ENCODE peak calls at places on chromosomes 5 and 9, in seven cellular contexts. B, J, H, W, L, P and T are unnamed samples.

GRCh38 chr5:36629729-36630128 is 23.3 kb downstream of the SLC1A3 start:
- DNase-seq in B (no peak), J (no peak), H (no peak), W (no peak), L (no peak), P (no peak), T (no peak)

GRCh38 chr9:109331353-109331752 is 10.5 kb upstream of the EPB41L4B start:
- DNase-seq in B (peak; percentile 96), J (peak; percentile 99), H (no peak), W (no peak), L (no peak), P (no peak), T (no peak)

GRCh38 chr5:96597441-96598020 is 64.6 kb upstream of the CAST start:
- DNase-seq in B (no peak), J (no peak), H (no peak), W (no peak), L (no peak), P (no peak), T (no peak)

GRCh38 chr5:6819521-6819920 is 106.3 kb downstream of the TENT4A start:
- DNase-seq in B (no peak), J (no peak), H (no peak), W (no peak), L (no peak), P (no peak), T (no peak)

GRCh38 chr5:56910123-56910951 is 941 bp downstream of the SETD9 start:
- DNase-seq in B (peak; percentile 57), J (peak; percentile 49), H (peak; percentile 34), W (no peak), L (no peak), P (peak; percentile 77), T (no peak)

GRCh38 chr9:128503870-128504269 is 649 bp upstream of the GLE1 start:
- DNase-seq in B (peak; percentile 35), J (peak; percentile 27), H (no peak), W (no peak), L (no peak), P (no peak), T (no peak)

GRCh38 chr5:159553792-159554191 is 223.5 kb upstream of the IL12B start:
- DNase-seq in B (no peak), J (no peak), H (no peak), W (no peak), L (no peak), P (no peak), T (no peak)

GRCh38 chr9:111966324-111966723 is 69.7 kb downstream of the UGCG start:
- DNase-seq in B (no peak), J (no peak), H (no peak), W (no peak), L (no peak), P (no peak), T (no peak)

GRCh38 chr5:67437905-67438845 is 241.6 kb upstream of the CD180 start:
- DNase-seq in B (no peak), J (no peak), H (no peak), W (no peak), L (no peak), P (no peak), T (no peak)

GRCh38 chr5:173926359-173926758 is 38.2 kb downstream of the CPEB4 start:
- DNase-seq in B (no peak), J (no peak), H (no peak), W (no peak), L (no peak), P (no peak), T (no peak)

GRCh38 chr5:56807698-56808097 is 7.7 kb upstream of the MAP3K1 start:
- DNase-seq in B (no peak), J (no peak), H (no peak), W (no peak), L (no peak), P (no peak), T (no peak)

GRCh38 chr5:172640822-172641358 is at the start of gene NEURL1B:
- DNase-seq in B (peak; percentile 69), J (peak; percentile 51), H (no peak), W (peak; percentile 26), L (peak; percentile 6), P (peak; percentile 93), T (no peak)

GRCh38 chr9:35733109-35733541 is 659 bp downstream of the CREB3 start:
- DNase-seq in B (no peak), J (peak; percentile 44), H (no peak), W (peak; percentile 79), L (no peak), P (no peak), T (no peak)

GRCh38 chr5:174292348-174292747 is 246.8 kb downstream of the NSG2 start:
- DNase-seq in B (no peak), J (no peak), H (no peak), W (peak; percentile 75), L (no peak), P (no peak), T (no peak)

GRCh38 chr5:87399720-87400119 is 13.0 kb downstream of the CCNH start:
- DNase-seq in B (no peak), J (no peak), H (no peak), W (no peak), L (no peak), P (no peak), T (no peak)

GRCh38 chr5:73120222-73121108 is at the start of gene TMEM171:
- DNase-seq in B (peak; percentile 38), J (peak; percentile 85), H (no peak), W (peak; percentile 16), L (no peak), P (no peak), T (no peak)

GRCh38 chr5:73122875-73123810 is 2.8 kb downstream of the TMEM171 start:
- DNase-seq in B (no peak), J (no peak), H (no peak), W (no peak), L (no peak), P (no peak), T (no peak)

GRCh38 chr5:73119492-73120157 is 750 bp upstream of the TMEM171 start:
- DNase-seq in B (peak; percentile 27), J (peak; percentile 97), H (no peak), W (no peak), L (no peak), P (no peak), T (no peak)

GRCh38 chr5:73118331-73119011 is 1.9 kb upstream of the TMEM171 start:
- DNase-seq in B (no peak), J (peak; percentile 91), H (no peak), W (no peak), L (no peak), P (no peak), T (no peak)

DNA sequence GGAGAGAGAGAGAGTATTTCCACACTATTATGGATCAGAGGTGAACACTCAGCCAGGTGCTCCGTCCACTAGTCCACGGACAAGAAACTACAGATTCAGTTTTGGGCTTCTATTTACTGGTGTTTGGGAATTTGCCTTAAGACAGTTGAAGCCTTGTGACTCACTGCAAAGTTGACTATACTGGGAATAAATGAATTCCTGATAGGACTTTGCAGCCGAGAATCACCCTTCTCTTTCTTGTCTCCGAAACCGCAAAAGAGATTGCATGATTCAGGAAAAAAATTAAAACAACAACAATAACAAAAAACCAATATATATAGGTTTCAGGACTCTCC is 701 bp downstream of the TMEM171 start:
- DNase-seq in B (no peak), J (no peak), H (no peak), W (no peak), L (no peak), P (no peak), T (no peak)
- H3K27ac ChIP-seq in B (no peak overlapping the region), J (peak overlapping the region; percentile 99), H (no peak overlapping the region), W (no peak overlapping the region), L (no peak overlapping the region), P (no peak overlapping the region), T (no peak overlapping the region)

GRCh38 chr5:123520677-123521247 is 8.8 kb downstream of the CSNK1G3 start:
- DNase-seq in B (no peak), J (no peak), H (no peak), W (no peak), L (no peak), P (no peak), T (no peak)

GRCh38 chr5:123528878-123529277 is 16.9 kb downstream of the CSNK1G3 start:
- DNase-seq in B (no peak), J (no peak), H (no peak), W (no peak), L (no peak), P (no peak), T (no peak)

GRCh38 chr5:123528059-123528458 is 16.1 kb downstream of the CSNK1G3 start:
- DNase-seq in B (no peak), J (no peak), H (no peak), W (no peak), L (no peak), P (no peak), T (no peak)

GRCh38 chr5:123527190-123527589 is 15.2 kb downstream of the CSNK1G3 start:
- DNase-seq in B (no peak), J (no peak), H (no peak), W (no peak), L (no peak), P (no peak), T (no peak)

DNA sequence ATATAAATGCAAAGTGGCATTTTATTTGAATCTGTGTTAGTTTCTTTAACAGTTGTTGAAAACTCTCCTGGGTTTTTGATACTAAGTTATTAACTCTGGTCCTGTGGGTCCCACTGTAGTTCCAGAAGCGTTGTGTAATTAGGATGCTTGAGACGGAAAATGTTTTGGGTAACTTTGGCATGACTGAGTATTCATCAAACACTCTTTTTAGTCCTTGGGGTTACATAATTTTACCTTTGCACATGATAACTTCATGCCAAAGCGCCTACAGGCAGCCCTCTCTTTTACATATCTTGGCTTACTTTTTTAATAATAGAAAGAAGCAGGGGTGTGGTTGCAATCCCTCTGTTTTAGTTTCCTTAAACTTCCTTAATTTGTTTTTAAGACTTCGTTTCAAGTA is 12.2 kb downstream of the CSNK1G3 start:
- DNase-seq in B (no peak), J (no peak), H (no peak), W (no peak), L (no peak), P (no peak), T (no peak)
- H3K27ac ChIP-seq in B (no peak overlapping the region), J (no peak overlapping the region), H (no peak overlapping the region), W (no peak overlapping the region), L (no peak overlapping the region), P (no peak overlapping the region), T (no peak overlapping the region)

GRCh38 chr5:149641000-149641576 is 59.8 kb downstream of the ARHGEF37 start:
- DNase-seq in B (no peak), J (no peak), H (no peak), W (no peak), L (no peak), P (peak; percentile 90), T (no peak)
- H3K27ac ChIP-seq in B (no peak overlapping the region), J (no peak overlapping the region), H (no peak overlapping the region), W (no peak overlapping the region), L (no peak overlapping the region), P (no peak overlapping the region), T (no peak overlapping the region)

DNA sequence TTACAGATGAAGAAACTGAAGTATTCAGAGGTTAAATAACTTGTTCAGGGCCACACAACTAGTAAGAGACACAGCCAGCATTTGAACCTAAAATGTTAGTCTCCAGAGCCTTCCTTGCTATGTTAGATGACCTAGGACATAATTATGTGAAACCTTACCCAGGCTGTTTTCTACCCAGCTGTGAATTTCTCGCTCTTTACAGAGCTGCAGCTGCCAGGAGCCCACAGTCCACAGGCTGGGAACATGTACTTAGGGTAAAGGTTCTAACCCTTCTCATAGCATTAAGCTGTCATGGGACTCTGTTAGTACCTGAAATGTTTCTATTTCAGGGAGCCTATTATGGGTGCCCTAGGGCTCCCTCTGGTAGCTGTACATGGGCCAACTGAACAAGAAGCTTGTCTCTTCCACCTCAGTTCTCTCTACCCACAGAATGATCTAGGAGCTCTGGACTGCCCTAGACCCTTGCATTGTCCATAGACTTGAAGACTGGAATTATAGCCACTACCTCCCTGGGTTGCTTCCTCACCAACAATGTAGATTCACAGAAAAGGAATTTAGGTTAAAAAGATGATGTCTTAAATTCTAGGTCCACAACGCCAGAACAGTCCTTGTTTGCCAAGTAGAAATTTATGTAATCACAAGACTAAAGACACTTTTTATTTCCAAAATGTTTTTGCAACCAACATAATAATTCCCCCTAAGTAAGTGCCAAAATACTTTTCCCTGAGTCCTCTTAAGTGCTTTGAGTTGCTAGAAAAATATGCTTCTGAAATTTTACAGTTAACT is 262.9 kb downstream of the PIK3R1 start:
- DNase-seq in B (no peak), J (no peak), H (no peak), W (no peak), L (no peak), P (no peak), T (no peak)
- H3K27ac ChIP-seq in B (no peak overlapping the region), J (peak overlapping the region; percentile 52), H (no peak overlapping the region), W (no peak overlapping the region), L (no peak overlapping the region), P (peak overlapping the region; percentile 14), T (peak overlapping the region; percentile 66)